ENCODE peak calls at places on chromosomes 5 and 9, in five cellular contexts. D is A549, U is IMR-90, M is H1, H is K562. T is an unnamed sample.

GRCh38 chr5:149799119-149799623 is 69.1 kb downstream of the PPARGC1B start:
- DNase-seq in M (no peak), U (peak; percentile 90), H (no peak), D (peak; percentile 94), T (peak; percentile 21)

GRCh38 chr5:60510663-60511062 is 189.3 kb downstream of the DEPDC1B start:
- DNase-seq in M (no peak), D (no peak), H (no peak), U (no peak), T (no peak)

GRCh38 chr5:103866169-103866568 is 303.6 kb upstream of the NUDT12 start:
- DNase-seq in D (no peak), H (no peak), U (peak; percentile 41), M (no peak), T (no peak)

GRCh38 chr5:146233441-146233840 is 30.0 kb downstream of the RBM27 start:
- DNase-seq in U (no peak), H (no peak), M (no peak), D (no peak), T (no peak)

GRCh38 chr9:129464972-129465833 is 155.7 kb downstream of the C9orf50 start:
- DNase-seq in D (no peak), M (no peak), H (no peak), U (peak; percentile 60), T (no peak)

GRCh38 chr5:11719888-11720481 is 184.3 kb downstream of the CTNND2 start:
- DNase-seq in M (no peak), D (no peak), U (no peak), H (no peak), T (peak; percentile 48)

GRCh38 chr9:1709347-1709746 is 305.8 kb upstream of the SMARCA2 start:
- DNase-seq in M (no peak), D (no peak), H (no peak), U (no peak), T (peak; percentile 8)

GRCh38 chr5:168413062-168413461 is 73.2 kb upstream of the RARS1 start:
- DNase-seq in M (no peak), U (no peak), D (no peak), H (no peak), T (no peak)

GRCh38 chr9:129026442-129027223 is 1.5 kb downstream of the SH3GLB2 start:
- DNase-seq in H (no peak), M (no peak), U (peak; percentile 24), D (no peak), T (peak; percentile 20)

GRCh38 chr5:80230269-80230992 is 25.4 kb downstream of the SERINC5 start:
- DNase-seq in M (no peak), H (no peak), U (no peak), D (no peak), T (peak; percentile 47)

DNA sequence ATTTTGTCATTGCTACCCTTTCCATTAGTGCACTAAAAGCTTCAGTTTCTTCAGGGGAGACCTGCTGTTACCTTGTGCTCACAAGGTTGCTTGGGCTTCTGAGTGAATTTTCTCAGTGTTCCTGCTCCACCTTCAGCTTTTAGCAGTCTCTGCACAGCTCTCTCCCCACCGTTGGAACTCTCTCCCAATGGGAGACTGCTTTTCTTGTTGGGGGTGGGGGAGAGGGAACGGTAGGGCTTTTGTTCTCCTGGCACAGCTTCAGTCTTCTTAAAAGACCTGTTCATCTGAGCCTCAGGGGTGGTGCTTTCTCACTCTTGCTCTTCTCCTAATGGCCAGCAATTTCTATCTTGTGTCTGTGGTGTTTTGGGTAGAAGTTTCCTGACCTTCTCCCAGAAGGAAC is 915.7 kb downstream of the EFNA5 start:
- DNase-seq in H (no peak), U (no peak), M (peak; percentile 36), D (no peak), T (no peak)
- TF ChIP-seq MAFK in H (no peak), U (no peak), M (no peak), D (no peak), T (no peak)

DNA sequence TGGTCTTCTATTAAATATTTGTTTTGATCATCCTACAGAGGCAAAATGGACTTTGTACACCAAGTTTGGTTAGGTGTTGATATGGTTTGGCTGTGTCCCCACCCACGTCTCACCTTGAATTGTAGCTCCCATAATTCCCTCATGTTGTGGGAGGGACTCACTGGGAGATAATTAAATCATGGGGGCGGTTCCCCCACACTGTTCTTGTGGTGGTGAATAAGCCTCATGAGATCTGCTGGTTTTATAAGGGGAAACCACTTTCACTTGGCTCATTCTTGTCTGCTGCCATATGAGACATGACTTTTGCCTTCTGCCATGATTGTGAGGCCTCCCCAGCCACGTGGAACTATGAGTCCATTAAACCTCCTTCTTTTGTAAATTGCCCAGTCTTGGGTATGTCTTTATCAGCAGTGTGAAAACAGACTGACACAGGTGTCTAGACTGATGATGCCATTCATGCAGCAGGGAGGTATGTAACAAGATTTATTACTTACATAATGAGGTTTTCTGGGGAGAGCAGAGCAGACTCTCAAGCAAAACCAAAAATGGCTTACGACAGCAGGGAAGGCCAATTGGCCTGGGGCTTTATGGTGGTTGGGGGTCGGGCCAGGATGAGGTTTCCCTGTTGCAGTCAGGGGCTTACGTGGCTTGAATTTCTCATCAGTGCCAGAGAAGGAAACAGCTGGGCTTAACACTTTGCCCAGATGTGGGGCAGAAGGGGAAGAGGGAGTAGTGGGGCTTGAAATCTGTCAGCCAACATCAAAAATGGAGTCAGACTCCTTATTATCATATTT is 9.5 kb upstream of the COMMD10 start:
- DNase-seq in H (no peak), M (no peak), D (no peak), U (no peak), T (no peak)
- H3K4me2 ChIP-seq in H (peak overlapping the region; percentile 3), M (no peak overlapping the region), D (no peak overlapping the region), U (no peak overlapping the region), T (peak overlapping the region; percentile 23)

DNA sequence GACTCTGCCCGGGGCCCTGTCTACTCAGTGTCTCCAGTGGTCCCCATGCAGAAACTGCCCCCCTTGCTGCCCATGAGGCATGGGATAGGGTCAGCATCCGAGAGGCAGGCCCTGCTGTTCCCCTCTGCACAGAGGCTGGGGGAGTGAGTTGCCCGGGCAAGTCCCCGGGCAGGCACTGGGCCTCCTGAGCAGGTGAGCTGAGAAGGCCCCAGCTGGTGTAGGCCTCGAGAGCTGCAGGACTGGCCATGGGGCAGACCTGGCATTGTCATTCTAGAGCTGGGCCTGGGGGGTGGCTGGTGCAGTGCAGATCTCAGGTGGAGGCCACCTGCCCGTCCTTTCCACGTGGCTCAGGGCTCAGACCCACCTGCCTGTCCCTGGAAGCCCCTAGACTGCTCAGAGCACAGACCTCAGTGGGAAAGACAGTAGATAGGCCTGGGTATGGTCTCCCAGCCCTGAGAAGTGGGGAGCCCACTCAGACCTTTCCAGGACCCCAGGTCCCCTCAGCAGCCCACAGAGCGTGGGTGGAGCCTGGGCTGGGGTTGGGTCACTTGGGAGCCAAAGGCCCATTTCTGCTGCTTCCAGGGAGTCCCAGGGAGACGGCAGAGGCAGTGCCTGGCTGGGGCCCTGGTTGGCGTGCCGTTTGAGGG is 4.7 kb upstream of the NOTCH1 start:
- DNase-seq in D (no peak), H (no peak), M (no peak), U (no peak), T (no peak)
- TF ChIP-seq MAFK in D (no peak), H (no peak), M (no peak), U (no peak), T (no peak)

GRCh38 chr9:70553718-70554673 is 139.5 kb upstream of the KLF9 start:
- DNase-seq in D (no peak), U (peak; percentile 30), M (peak; percentile 39), H (no peak), T (no peak)
- H3K4me2 ChIP-seq in D (no peak overlapping the region), U (no peak overlapping the region), M (peak overlapping the region; percentile 47), H (no peak overlapping the region), T (no peak overlapping the region)

GRCh38 chr5:107389130-107389553 is 281.6 kb downstream of the EFNA5 start:
- DNase-seq in H (no peak), M (no peak), D (no peak), U (peak; percentile 54), T (no peak)
- TF ChIP-seq MAFK in H (no peak), M (no peak), D (no peak), U (no peak), T (no peak)